ENCODE peak calls at places on chromosomes 7 and 10, in seven cellular contexts. One of them, this sample, is unnamed.

GRCh38 chr7:35398518-35398917 is 144.6 kb upstream of the TBX20 start:
- DNase-seq in CD8-positive, alpha-beta memory T cell: no peak
- DNase-seq in cardiac muscle cell: no peak
- DNase-seq in Karpas-422: peak; percentile 23
- DNase-seq in heart left ventricle: no peak
- DNase-seq in fibroblast of lung: no peak
- DNase-seq in right lobe of liver: peak; percentile 65
- DNase-seq in this sample: no peak

GRCh38 chr7:124918662-124919061 is 11.0 kb downstream of the POT1 start:
- DNase-seq in CD8-positive, alpha-beta memory T cell: no peak
- DNase-seq in cardiac muscle cell: no peak
- DNase-seq in Karpas-422: no peak
- DNase-seq in heart left ventricle: no peak
- DNase-seq in fibroblast of lung: no peak
- DNase-seq in right lobe of liver: no peak
- DNase-seq in this sample: no peak

GRCh38 chr7:19930051-19930450 is 156.6 kb upstream of the TMEM196 start:
- DNase-seq in CD8-positive, alpha-beta memory T cell: no peak
- DNase-seq in cardiac muscle cell: no peak
- DNase-seq in Karpas-422: no peak
- DNase-seq in heart left ventricle: no peak
- DNase-seq in fibroblast of lung: no peak
- DNase-seq in right lobe of liver: no peak
- DNase-seq in this sample: no peak

GRCh38 chr7:123939784-123940183 is 14.7 kb downstream of the SPAM1 start:
- DNase-seq in CD8-positive, alpha-beta memory T cell: no peak
- DNase-seq in cardiac muscle cell: no peak
- DNase-seq in Karpas-422: no peak
- DNase-seq in heart left ventricle: no peak
- DNase-seq in fibroblast of lung: no peak
- DNase-seq in right lobe of liver: no peak
- DNase-seq in this sample: no peak

GRCh38 chr7:42617781-42618457 is 294.0 kb downstream of the C7orf25 start:
- DNase-seq in CD8-positive, alpha-beta memory T cell: no peak
- DNase-seq in cardiac muscle cell: peak; percentile 9
- DNase-seq in Karpas-422: no peak
- DNase-seq in heart left ventricle: no peak
- DNase-seq in fibroblast of lung: peak; percentile 22
- DNase-seq in right lobe of liver: no peak
- DNase-seq in this sample: no peak

GRCh38 chr7:107918948-107919347 is 28.0 kb downstream of the DLD start:
- DNase-seq in CD8-positive, alpha-beta memory T cell: no peak
- DNase-seq in cardiac muscle cell: no peak
- DNase-seq in Karpas-422: no peak
- DNase-seq in heart left ventricle: no peak
- DNase-seq in fibroblast of lung: no peak
- DNase-seq in right lobe of liver: no peak
- DNase-seq in this sample: no peak

GRCh38 chr7:16708496-16708895 is 45.1 kb upstream of the TSPAN13 start:
- DNase-seq in CD8-positive, alpha-beta memory T cell: no peak
- DNase-seq in cardiac muscle cell: peak; percentile 20
- DNase-seq in Karpas-422: no peak
- DNase-seq in heart left ventricle: no peak
- DNase-seq in fibroblast of lung: no peak
- DNase-seq in right lobe of liver: no peak
- DNase-seq in this sample: no peak

GRCh38 chr10:28179490-28180099 is 123.3 kb downstream of the MPP7 start:
- DNase-seq in CD8-positive, alpha-beta memory T cell: peak; percentile 6
- DNase-seq in cardiac muscle cell: peak; percentile 76
- DNase-seq in Karpas-422: peak; percentile 79
- DNase-seq in heart left ventricle: no peak
- DNase-seq in fibroblast of lung: peak; percentile 80
- DNase-seq in right lobe of liver: no peak
- DNase-seq in this sample: no peak

GRCh38 chr7:45663965-45664623 is 89.9 kb downstream of the ADCY1 start:
- DNase-seq in CD8-positive, alpha-beta memory T cell: no peak
- DNase-seq in cardiac muscle cell: no peak
- DNase-seq in Karpas-422: no peak
- DNase-seq in heart left ventricle: no peak
- DNase-seq in fibroblast of lung: no peak
- DNase-seq in right lobe of liver: no peak
- DNase-seq in this sample: no peak

GRCh38 chr10:11450427-11450826 is 161.0 kb downstream of the USP6NL start:
- DNase-seq in CD8-positive, alpha-beta memory T cell: no peak
- DNase-seq in cardiac muscle cell: no peak
- DNase-seq in Karpas-422: peak; percentile 82
- DNase-seq in heart left ventricle: no peak
- DNase-seq in fibroblast of lung: no peak
- DNase-seq in right lobe of liver: no peak
- DNase-seq in this sample: no peak

GRCh38 chr7:7099584-7100014 is 82.7 kb upstream of the C1GALT1 start:
- DNase-seq in CD8-positive, alpha-beta memory T cell: no peak
- DNase-seq in cardiac muscle cell: peak; percentile 98
- DNase-seq in Karpas-422: no peak
- DNase-seq in heart left ventricle: peak; percentile 72
- DNase-seq in fibroblast of lung: peak; percentile 89
- DNase-seq in right lobe of liver: no peak
- DNase-seq in this sample: peak; percentile 84

GRCh38 chr7:82141427-82141826 is 302.1 kb downstream of the CACNA2D1 start:
- DNase-seq in CD8-positive, alpha-beta memory T cell: no peak
- DNase-seq in cardiac muscle cell: peak; percentile 56
- DNase-seq in Karpas-422: no peak
- DNase-seq in heart left ventricle: no peak
- DNase-seq in fibroblast of lung: peak; percentile 56
- DNase-seq in right lobe of liver: no peak
- DNase-seq in this sample: no peak

GRCh38 chr7:266851-267840 is 22.8 kb upstream of the FOXL3 start:
- DNase-seq in CD8-positive, alpha-beta memory T cell: no peak
- DNase-seq in cardiac muscle cell: no peak
- DNase-seq in Karpas-422: no peak
- DNase-seq in heart left ventricle: peak; percentile 18
- DNase-seq in fibroblast of lung: no peak
- DNase-seq in right lobe of liver: peak; percentile 56
- DNase-seq in this sample: peak; percentile 48

GRCh38 chr10:80539421-80539999 is 1.8 kb downstream of the SH2D4B start:
- DNase-seq in CD8-positive, alpha-beta memory T cell: no peak
- DNase-seq in cardiac muscle cell: no peak
- DNase-seq in Karpas-422: no peak
- DNase-seq in heart left ventricle: no peak
- DNase-seq in fibroblast of lung: no peak
- DNase-seq in right lobe of liver: no peak
- DNase-seq in this sample: peak; percentile 35

GRCh38 chr10:13806419-13806818 is 219.7 kb downstream of the PRPF18 start:
- DNase-seq in CD8-positive, alpha-beta memory T cell: no peak
- DNase-seq in cardiac muscle cell: no peak
- DNase-seq in Karpas-422: no peak
- DNase-seq in heart left ventricle: no peak
- DNase-seq in fibroblast of lung: no peak
- DNase-seq in right lobe of liver: no peak
- DNase-seq in this sample: no peak

GRCh38 chr10:4450981-4451501 is 375.0 kb upstream of the AKR1E2 start:
- DNase-seq in CD8-positive, alpha-beta memory T cell: no peak
- DNase-seq in cardiac muscle cell: peak; percentile 85
- DNase-seq in Karpas-422: no peak
- DNase-seq in heart left ventricle: no peak
- DNase-seq in fibroblast of lung: peak; percentile 82
- DNase-seq in right lobe of liver: no peak
- DNase-seq in this sample: no peak

GRCh38 chr7:129295015-129295423 is 70.2 kb downstream of the AHCYL2 start:
- DNase-seq in CD8-positive, alpha-beta memory T cell: no peak
- DNase-seq in cardiac muscle cell: peak; percentile 75
- DNase-seq in Karpas-422: no peak
- DNase-seq in heart left ventricle: no peak
- DNase-seq in fibroblast of lung: peak; percentile 64
- DNase-seq in right lobe of liver: no peak
- DNase-seq in this sample: no peak

GRCh38 chr10:79465341-79465740 is 19.9 kb upstream of the ZCCHC24 start:
- DNase-seq in CD8-positive, alpha-beta memory T cell: no peak
- DNase-seq in cardiac muscle cell: no peak
- DNase-seq in Karpas-422: no peak
- DNase-seq in heart left ventricle: no peak
- DNase-seq in fibroblast of lung: no peak
- DNase-seq in right lobe of liver: no peak
- DNase-seq in this sample: no peak

GRCh38 chr7:64965594-64965993 is 25.2 kb downstream of the ZNF117 start:
- DNase-seq in CD8-positive, alpha-beta memory T cell: no peak
- DNase-seq in cardiac muscle cell: no peak
- DNase-seq in Karpas-422: no peak
- DNase-seq in heart left ventricle: no peak
- DNase-seq in fibroblast of lung: no peak
- DNase-seq in right lobe of liver: no peak
- DNase-seq in this sample: no peak

GRCh38 chr7:73340514-73340913 is 12.6 kb downstream of the FKBP6 start:
- DNase-seq in CD8-positive, alpha-beta memory T cell: no peak
- DNase-seq in cardiac muscle cell: no peak
- DNase-seq in Karpas-422: no peak
- DNase-seq in heart left ventricle: no peak
- DNase-seq in fibroblast of lung: no peak
- DNase-seq in right lobe of liver: no peak
- DNase-seq in this sample: no peak

GRCh38 chr10:80568306-80568705 is 30.6 kb downstream of the SH2D4B start:
- DNase-seq in CD8-positive, alpha-beta memory T cell: no peak
- DNase-seq in cardiac muscle cell: no peak
- DNase-seq in Karpas-422: no peak
- DNase-seq in heart left ventricle: no peak
- DNase-seq in fibroblast of lung: no peak
- DNase-seq in right lobe of liver: no peak
- DNase-seq in this sample: no peak

GRCh38 chr10:34677591-34677990 is 137.5 kb downstream of the PARD3 start:
- DNase-seq in CD8-positive, alpha-beta memory T cell: no peak
- DNase-seq in cardiac muscle cell: no peak
- DNase-seq in Karpas-422: no peak
- DNase-seq in heart left ventricle: no peak
- DNase-seq in fibroblast of lung: no peak
- DNase-seq in right lobe of liver: no peak
- DNase-seq in this sample: no peak

DNA sequence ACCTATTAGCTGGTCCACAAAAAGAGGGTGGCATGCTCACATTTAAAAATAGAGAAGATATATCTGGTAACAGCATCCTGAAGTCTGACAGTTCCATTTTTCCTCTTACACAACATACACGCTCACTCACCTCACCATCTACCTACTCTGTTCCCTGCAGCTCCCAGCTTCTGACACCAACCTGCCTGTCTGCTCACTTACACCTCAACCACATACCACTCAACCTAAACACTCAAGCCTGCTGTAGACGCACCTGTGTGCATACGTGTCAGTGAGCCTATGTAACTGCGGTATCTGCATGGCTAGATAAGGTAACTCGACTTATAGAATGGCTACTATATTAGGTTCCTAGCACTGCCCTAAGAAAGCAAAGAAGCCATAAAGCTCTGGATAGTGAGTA is 174.9 kb downstream of the DGKI start:
- DNase-seq in CD8-positive, alpha-beta memory T cell: no peak
- DNase-seq in cardiac muscle cell: no peak
- DNase-seq in Karpas-422: no peak
- DNase-seq in heart left ventricle: no peak
- DNase-seq in fibroblast of lung: no peak
- DNase-seq in right lobe of liver: no peak
- DNase-seq in this sample: no peak
- H3K27ac ChIP-seq in CD8-positive, alpha-beta memory T cell: no peak overlapping the region
- H3K27ac ChIP-seq in cardiac muscle cell: no peak overlapping the region
- H3K27ac ChIP-seq in Karpas-422: no peak overlapping the region
- H3K27ac ChIP-seq in heart left ventricle: no peak overlapping the region
- H3K27ac ChIP-seq in fibroblast of lung: no peak overlapping the region
- H3K27ac ChIP-seq in right lobe of liver: no peak overlapping the region
- H3K27ac ChIP-seq in this sample: no peak overlapping the region

GRCh38 chr10:121710971-121711370 is 112.7 kb upstream of the FGFR2 start:
- DNase-seq in CD8-positive, alpha-beta memory T cell: no peak
- DNase-seq in cardiac muscle cell: no peak
- DNase-seq in Karpas-422: no peak
- DNase-seq in heart left ventricle: no peak
- DNase-seq in fibroblast of lung: no peak
- DNase-seq in right lobe of liver: no peak
- DNase-seq in this sample: no peak

GRCh38 chr10:121709674-121710073 is 111.4 kb upstream of the FGFR2 start:
- DNase-seq in CD8-positive, alpha-beta memory T cell: no peak
- DNase-seq in cardiac muscle cell: peak; percentile 92
- DNase-seq in Karpas-422: no peak
- DNase-seq in heart left ventricle: no peak
- DNase-seq in fibroblast of lung: no peak
- DNase-seq in right lobe of liver: no peak
- DNase-seq in this sample: no peak

GRCh38 chr10:121710207-121710606 is 112.0 kb upstream of the FGFR2 start:
- DNase-seq in CD8-positive, alpha-beta memory T cell: no peak
- DNase-seq in cardiac muscle cell: peak; percentile 61
- DNase-seq in Karpas-422: no peak
- DNase-seq in heart left ventricle: no peak
- DNase-seq in fibroblast of lung: no peak
- DNase-seq in right lobe of liver: no peak
- DNase-seq in this sample: no peak

DNA sequence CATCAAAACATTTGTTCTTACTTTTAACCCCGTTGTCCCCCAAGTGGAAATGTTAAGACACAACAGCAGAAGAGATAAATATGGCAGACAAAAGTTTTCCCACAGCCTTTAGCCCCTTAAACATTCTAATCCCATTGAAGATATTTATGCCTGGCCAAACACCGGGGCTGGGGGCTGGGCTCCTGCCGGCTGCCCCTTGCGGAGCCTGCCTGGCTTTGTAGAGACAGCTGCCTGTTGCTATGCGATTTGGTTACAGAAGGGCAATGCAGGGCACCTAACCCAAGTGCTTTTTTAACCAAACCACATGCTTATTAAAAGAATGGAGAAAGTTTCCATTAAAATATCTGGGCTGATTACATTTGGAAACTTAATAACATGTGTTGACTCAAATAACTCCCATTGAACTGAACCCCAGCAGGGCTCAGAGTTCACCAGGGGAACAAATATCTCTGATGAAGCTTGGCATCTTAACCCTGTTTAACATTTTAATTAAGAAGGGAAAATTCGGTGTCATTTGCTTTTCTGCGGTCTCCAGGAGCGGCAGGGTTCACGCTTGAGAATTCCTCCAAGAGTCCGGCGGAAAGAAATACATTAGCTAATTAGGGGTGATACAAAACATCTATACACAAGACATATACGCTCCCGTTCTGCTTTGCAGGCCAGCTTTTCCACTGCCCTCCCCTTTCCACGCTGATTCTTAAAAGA is 110.8 kb upstream of the FGFR2 start:
- DNase-seq in CD8-positive, alpha-beta memory T cell: no peak
- DNase-seq in cardiac muscle cell: peak; percentile 7
- DNase-seq in Karpas-422: no peak
- DNase-seq in heart left ventricle: no peak
- DNase-seq in fibroblast of lung: no peak
- DNase-seq in right lobe of liver: no peak
- DNase-seq in this sample: no peak
- H3K4me1 ChIP-seq in CD8-positive, alpha-beta memory T cell: no peaks in the 10 kb centered on the region
- H3K4me1 ChIP-seq in cardiac muscle cell: peaks cover 10% of the 10 kb centered on the region
- H3K4me1 ChIP-seq in Karpas-422: no peaks in the 10 kb centered on the region
- H3K4me1 ChIP-seq in heart left ventricle: peaks cover 5% of the 10 kb centered on the region
- H3K4me1 ChIP-seq in fibroblast of lung: no peaks in the 10 kb centered on the region
- H3K4me1 ChIP-seq in right lobe of liver: no peaks in the 10 kb centered on the region
- H3K4me1 ChIP-seq in this sample: no peaks in the 10 kb centered on the region

GRCh38 chr10:110657968-110658691 is 14.0 kb downstream of the RBM20 start:
- DNase-seq in CD8-positive, alpha-beta memory T cell: no peak
- DNase-seq in cardiac muscle cell: no peak
- DNase-seq in Karpas-422: no peak
- DNase-seq in heart left ventricle: no peak
- DNase-seq in fibroblast of lung: no peak
- DNase-seq in right lobe of liver: no peak
- DNase-seq in this sample: no peak
- H3K27ac ChIP-seq in CD8-positive, alpha-beta memory T cell: no peak overlapping the region
- H3K27ac ChIP-seq in cardiac muscle cell: no peak overlapping the region
- H3K27ac ChIP-seq in Karpas-422: no peak overlapping the region
- H3K27ac ChIP-seq in heart left ventricle: no peak overlapping the region
- H3K27ac ChIP-seq in fibroblast of lung: no peak overlapping the region
- H3K27ac ChIP-seq in right lobe of liver: no peak overlapping the region
- H3K27ac ChIP-seq in this sample: no peak overlapping the region

GRCh38 chr7:151662291-151662690 is 142.6 kb upstream of the RHEB start:
- DNase-seq in CD8-positive, alpha-beta memory T cell: no peak
- DNase-seq in cardiac muscle cell: no peak
- DNase-seq in Karpas-422: no peak
- DNase-seq in heart left ventricle: no peak
- DNase-seq in fibroblast of lung: no peak
- DNase-seq in right lobe of liver: no peak
- DNase-seq in this sample: no peak
- H3K4me1 ChIP-seq in CD8-positive, alpha-beta memory T cell: no peaks in the 10 kb centered on the region
- H3K4me1 ChIP-seq in cardiac muscle cell: peaks cover 37% of the 10 kb centered on the region
- H3K4me1 ChIP-seq in Karpas-422: no peaks in the 10 kb centered on the region
- H3K4me1 ChIP-seq in heart left ventricle: peaks cover 6% of the 10 kb centered on the region
- H3K4me1 ChIP-seq in fibroblast of lung: peaks cover 7% of the 10 kb centered on the region
- H3K4me1 ChIP-seq in right lobe of liver: no peaks in the 10 kb centered on the region
- H3K4me1 ChIP-seq in this sample: peaks cover 5% of the 10 kb centered on the region